ENCODE peak calls at places on chromosome 21, in ten cellular contexts. A is H1, B is thoracic aorta, O is colonic mucosa, F is A549, N is mucosa of descending colon, C is heart left ventricle, P is breast epithelium, Y is IMR-90, G is cardiac muscle cell. L is an unnamed sample.

GRCh38 chr21:37369307-37369854 is 2.8 kb downstream of the DYRK1A start:
- DNase-seq in A (no peak), B (no peak), O (no peak), F (no peak), N (no peak), C (no peak), P (no peak), Y (no peak), G (no peak), L (no peak)

GRCh38 chr21:25283720-25284119 is 323.6 kb downstream of the MRPL39 start:
- DNase-seq in A (no peak), B (no peak), O (no peak), F (peak; percentile 1), N (no peak), C (no peak), P (no peak), Y (peak; percentile 56), G (peak; percentile 67), L (no peak)

GRCh38 chr21:40936771-40937261 is 89.9 kb upstream of the DSCAM start:
- DNase-seq in A (no peak), B (no peak), O (no peak), F (no peak), N (no peak), C (no peak), P (no peak), Y (no peak), G (no peak), L (no peak)

GRCh38 chr21:41952568-41953248 is 1.1 kb downstream of the C2CD2 start:
- DNase-seq in A (no peak), B (no peak), O (peak; percentile 33), F (no peak), N (peak; percentile 50), C (no peak), P (no peak), Y (peak; percentile 16), G (no peak), L (no peak)

GRCh38 chr21:38989745-38990423 is 184.2 kb downstream of the ETS2 start:
- DNase-seq in A (no peak), B (no peak), O (no peak), F (no peak), N (no peak), C (peak; percentile 46), P (no peak), Y (peak; percentile 94), G (peak; percentile 93), L (no peak)

GRCh38 chr21:42423197-42423675 is 19.5 kb downstream of the UBASH3A start:
- DNase-seq in A (no peak), B (no peak), O (no peak), F (no peak), N (no peak), C (no peak), P (no peak), Y (no peak), G (no peak), L (no peak)

GRCh38 chr21:41597227-41597626 is 89.3 kb upstream of the TMPRSS2 start:
- DNase-seq in A (no peak), B (no peak), O (no peak), F (no peak), N (no peak), C (no peak), P (peak; percentile 30), Y (no peak), G (no peak), L (no peak)

GRCh38 chr21:38156200-38156599 is 100.6 kb upstream of the KCNJ15 start:
- DNase-seq in A (no peak), B (no peak), O (no peak), F (no peak), N (no peak), C (no peak), P (no peak), Y (no peak), G (no peak), L (no peak)

GRCh38 chr21:25176637-25177412 is 430.5 kb downstream of the MRPL39 start:
- DNase-seq in A (no peak), B (no peak), O (no peak), F (no peak), N (no peak), C (no peak), P (no peak), Y (peak; percentile 5), G (no peak), L (no peak)

GRCh38 chr21:28615276-28615675 is 377.4 kb downstream of the LTN1 start:
- DNase-seq in A (no peak), B (no peak), O (no peak), F (no peak), N (no peak), C (no peak), P (no peak), Y (peak; percentile 84), G (peak; percentile 61), L (no peak)

GRCh38 chr21:42644223-42645208 is 8.9 kb upstream of the PDE9A start:
- DNase-seq in A (no peak), B (no peak), O (no peak), F (no peak), N (peak; percentile 13), C (no peak), P (no peak), Y (peak; percentile 73), G (no peak), L (no peak)

GRCh38 chr21:42665026-42665425 is 11.6 kb downstream of the PDE9A start:
- DNase-seq in A (no peak), B (no peak), O (no peak), F (no peak), N (no peak), C (no peak), P (no peak), Y (no peak), G (peak; percentile 31), L (no peak)

GRCh38 chr21:29334717-29335428 is 36.2 kb downstream of the BACH1 start:
- DNase-seq in A (no peak), B (no peak), O (no peak), F (no peak), N (no peak), C (no peak), P (no peak), Y (peak; percentile 78), G (peak; percentile 87), L (no peak)

GRCh38 chr21:41559658-41560599 is 52.0 kb upstream of the TMPRSS2 start:
- DNase-seq in A (no peak), B (no peak), O (peak; percentile 67), F (no peak), N (no peak), C (no peak), P (no peak), Y (no peak), G (peak; percentile 88), L (no peak)

GRCh38 chr21:44899768-44900558 is 20.7 kb downstream of the ITGB2 start:
- DNase-seq in A (no peak), B (no peak), O (no peak), F (no peak), N (peak; percentile 25), C (peak; percentile 24), P (no peak), Y (no peak), G (no peak), L (no peak)
- H3K4me1 ChIP-seq in A (no peaks in the 10 kb centered on the region), B (no peaks in the 10 kb centered on the region), O (peaks cover 4% of the 10 kb centered on the region), F (no peaks in the 10 kb centered on the region), N (peaks cover 8% of the 10 kb centered on the region), C (no peaks in the 10 kb centered on the region), P (no peaks in the 10 kb centered on the region), Y (no peaks in the 10 kb centered on the region), G (no peaks in the 10 kb centered on the region), L (peaks cover 9% of the 10 kb centered on the region)

GRCh38 chr21:31683029-31683428 is 23.5 kb downstream of the SOD1 start:
- DNase-seq in A (no peak), B (no peak), O (no peak), F (no peak), N (no peak), C (no peak), P (no peak), Y (no peak), G (no peak), L (no peak)
- TF ChIP-seq CTCF in A (no peak), B (no peak), O (no peak), F (no peak), N (no peak), C (no peak), P (no peak), Y (no peak), G (peak; percentile 14), L (no peak)

GRCh38 chr21:33237446-33237845 is 7.7 kb downstream of the IFNAR2 start:
- DNase-seq in A (no peak), B (no peak), O (no peak), F (no peak), N (no peak), C (no peak), P (no peak), Y (no peak), G (peak; percentile 57), L (no peak)
- H3K9me3 ChIP-seq in A (peaks cover 29% of the 10 kb centered on the region), B (no peaks in the 10 kb centered on the region), O (no peaks in the 10 kb centered on the region), F (no peaks in the 10 kb centered on the region), N (no peaks in the 10 kb centered on the region), C (no peaks in the 10 kb centered on the region), P (no peaks in the 10 kb centered on the region), Y (no peaks in the 10 kb centered on the region), G (no peaks in the 10 kb centered on the region), L (no peaks in the 10 kb centered on the region)

GRCh38 chr21:44816761-44817505 is 929 bp downstream of the SUMO3 start:
- DNase-seq in A (no peak), B (no peak), O (peak; percentile 35), F (no peak), N (peak; percentile 44), C (no peak), P (no peak), Y (no peak), G (no peak), L (no peak)

GRCh38 chr21:44814498-44815023 is 3.3 kb downstream of the SUMO3 start:
- DNase-seq in A (no peak), B (no peak), O (no peak), F (no peak), N (no peak), C (no peak), P (no peak), Y (no peak), G (no peak), L (no peak)

GRCh38 chr21:44815225-44815624 is 2.6 kb downstream of the SUMO3 start:
- DNase-seq in A (no peak), B (no peak), O (no peak), F (no peak), N (no peak), C (no peak), P (no peak), Y (no peak), G (no peak), L (no peak)

GRCh38 chr21:44817506-44817880 is 369 bp downstream of the SUMO3 start:
- DNase-seq in A (peak; percentile 69), B (no peak), O (peak; percentile 95), F (peak; percentile 86), N (peak; percentile 98), C (peak; percentile 93), P (peak; percentile 96), Y (peak; percentile 88), G (peak; percentile 93), L (peak; percentile 48)

DNA sequence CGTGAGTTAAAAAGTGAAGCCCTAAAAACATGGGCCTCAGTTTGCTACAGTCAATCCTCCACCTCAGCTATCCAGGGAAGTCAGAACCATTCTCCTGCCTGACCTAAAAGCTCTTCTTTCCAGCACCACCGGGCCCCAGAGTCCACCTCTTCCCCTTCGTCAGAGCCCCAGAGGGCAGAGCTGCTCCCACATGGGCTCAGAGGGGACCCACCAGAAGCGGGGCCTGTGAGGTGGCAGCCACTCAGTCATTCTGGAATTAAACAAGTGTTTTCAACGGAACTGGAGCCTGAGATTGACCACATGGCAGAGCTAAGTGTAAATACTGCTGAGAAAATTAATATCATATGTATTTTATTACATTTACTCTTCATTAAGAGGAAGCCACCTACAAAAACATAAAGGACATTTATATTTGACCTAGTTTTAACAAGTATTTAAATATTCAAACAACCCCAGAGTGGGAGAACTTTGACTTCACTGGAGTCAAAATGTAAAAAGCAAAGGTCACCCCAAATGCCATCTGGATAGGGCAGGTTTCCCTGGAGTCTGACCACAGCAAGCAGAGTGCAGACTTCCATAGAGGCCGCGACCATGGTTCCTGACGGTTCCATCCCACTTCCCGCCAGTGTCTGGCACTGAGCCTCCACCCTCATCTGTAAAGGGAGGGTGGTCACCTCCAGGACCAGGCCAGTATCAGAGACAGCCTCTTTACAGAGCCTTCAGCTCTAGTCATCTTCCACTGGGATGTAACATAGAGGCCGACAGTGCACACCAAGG is 1.8 kb downstream of the SUMO3 start:
- DNase-seq in A (no peak), B (no peak), O (no peak), F (no peak), N (no peak), C (no peak), P (no peak), Y (no peak), G (no peak), L (no peak)
- H3K4me1 ChIP-seq in A (peaks cover 3% of the 10 kb centered on the region), B (peaks cover 18% of the 10 kb centered on the region), O (no peaks in the 10 kb centered on the region), F (peaks cover 9% of the 10 kb centered on the region), N (peaks cover 4% of the 10 kb centered on the region), C (peaks cover 19% of the 10 kb centered on the region), P (peaks cover 8% of the 10 kb centered on the region), Y (peaks cover 8% of the 10 kb centered on the region), G (peaks cover 3% of the 10 kb centered on the region), L (peaks cover 50% of the 10 kb centered on the region)

L was measured in esophagus squamous epithelium.